ENCODE peak calls at places on chromosomes 7 and 10, in ten cellular contexts. J, K, G, A, P, O, D, Z, X and L are unnamed samples.

GRCh38 chr10:50361946-50362345 is 110.6 kb upstream of the ASAH2 start:
- DNase-seq in P (no peak), G (no peak), J (no peak), K (no peak), A (no peak), X (no peak), O (no peak), Z (no peak), D (no peak), L (no peak)

GRCh38 chr7:104973909-104974415 is 40.0 kb upstream of the KMT2E start:
- DNase-seq in P (no peak), A (no peak), J (no peak), K (no peak), X (no peak), G (no peak), O (no peak), D (no peak), Z (no peak), L (no peak)

GRCh38 chr10:124642076-124642710 is 102.0 kb downstream of the FAM53B start:
- DNase-seq in J (no peak), Z (no peak), A (peak), G (peak), P (no peak), O (no peak), X (no peak), D (no peak), K (peak), L (no peak)

GRCh38 chr7:424961-425793 is 94.5 kb downstream of the PDGFA start:
- DNase-seq in J (no peak), K (no peak), A (no peak), P (no peak), Z (no peak), X (no peak), D (no peak), O (no peak), G (no peak), L (peak)

GRCh38 chr10:8811201-8811600 is 756.7 kb downstream of the GATA3 start:
- DNase-seq in O (no peak), D (no peak), X (no peak), A (no peak), G (no peak), P (no peak), J (no peak), Z (no peak), K (no peak), L (no peak)

GRCh38 chr10:29113251-29113945 is 175.5 kb upstream of the LYZL1 start:
- DNase-seq in G (no peak), D (no peak), O (peak), J (no peak), Z (no peak), P (peak), A (no peak), K (peak), X (no peak), L (no peak)

GRCh38 chr10:90856964-90857634 is 740 bp downstream of the HTR7 start:
- DNase-seq in A (no peak), X (no peak), D (no peak), G (no peak), J (peak), O (no peak), K (peak), Z (peak), P (no peak), L (peak)

GRCh38 chr10:101772017-101772894 is 3.7 kb downstream of the FGF8 start:
- DNase-seq in Z (no peak), J (no peak), K (peak), X (no peak), O (no peak), A (no peak), G (no peak), D (no peak), P (peak), L (peak)

GRCh38 chr10:77553311-77553710 is 84.3 kb downstream of the KCNMA1 start:
- DNase-seq in D (no peak), O (no peak), A (no peak), X (no peak), K (no peak), J (no peak), G (no peak), P (no peak), Z (no peak), L (no peak)